ENCODE peak calls at places on chromosomes 11 and 22, in five cellular contexts. N is body of pancreas, Q is ovary, W is Peyer's patch, R is A549. U is an unnamed sample.

GRCh38 chr11:92867913-92868619 is 101.4 kb upstream of the MTNR1B start:
- DNase-seq in N (no peak), Q (no peak), W (no peak), R (no peak), U (no peak)

GRCh38 chr11:69541001-69541285 is 59.5 kb downstream of the LINC01488 start:
- DNase-seq in N (no peak), Q (no peak), W (no peak), R (no peak), U (no peak)

GRCh38 chr11:17743026-17743807 is 8.6 kb downstream of the KCNC1 start:
- DNase-seq in N (no peak), Q (peak; percentile 7), W (no peak), R (no peak), U (no peak)

GRCh38 chr11:24249921-24250320 is 246.9 kb upstream of the LUZP2 start:
- DNase-seq in N (no peak), Q (no peak), W (no peak), R (no peak), U (no peak)

GRCh38 chr11:48001438-48002021 is 21.2 kb downstream of the PTPRJ start:
- DNase-seq in N (no peak), Q (no peak), W (peak; percentile 68), R (peak; percentile 84), U (peak; percentile 93)

GRCh38 chr11:18277560-18278271 is 11.7 kb downstream of the SAA1 start:
- DNase-seq in N (no peak), Q (no peak), W (no peak), R (no peak), U (no peak)

GRCh38 chr11:94028436-94028835 is 7.3 kb downstream of the HEPHL1 start:
- DNase-seq in N (no peak), Q (no peak), W (no peak), R (peak; percentile 13), U (no peak)

GRCh38 chr11:21588754-21589153 is 604.1 kb upstream of the ANO5 start:
- DNase-seq in N (no peak), Q (no peak), W (no peak), R (no peak), U (no peak)

GRCh38 chr22:17337639-17338038 is 31.6 kb upstream of the CECR2 start:
- DNase-seq in N (no peak), Q (no peak), W (no peak), R (no peak), U (no peak)

GRCh38 chr22:36258750-36259619 is 6.1 kb downstream of the APOL1 start:
- DNase-seq in N (no peak), Q (peak; percentile 70), W (no peak), R (no peak), U (no peak)

GRCh38 chr11:64560139-64560771 is 30.8 kb upstream of the SLC22A12 start:
- DNase-seq in N (peak; percentile 5), Q (no peak), W (no peak), R (no peak), U (no peak)

GRCh38 chr11:9176136-9176535 is 84.7 kb upstream of the SCUBE2 start:
- DNase-seq in N (no peak), Q (no peak), W (no peak), R (no peak), U (no peak)

GRCh38 chr11:133953999-133954398 is 2.8 kb downstream of the IGSF9B start:
- DNase-seq in N (no peak), Q (no peak), W (no peak), R (no peak), U (no peak)

GRCh38 chr11:133955091-133955846 is 1.5 kb downstream of the IGSF9B start:
- DNase-seq in N (peak; percentile 33), Q (peak; percentile 49), W (no peak), R (no peak), U (peak; percentile 56)

GRCh38 chr11:133952199-133953190 is 4.3 kb downstream of the IGSF9B start:
- DNase-seq in N (no peak), Q (no peak), W (no peak), R (no peak), U (no peak)

GRCh38 chr11:133951484-133952198 is 5.1 kb downstream of the IGSF9B start:
- DNase-seq in N (no peak), Q (peak; percentile 45), W (no peak), R (no peak), U (no peak)

GRCh38 chr11:133953571-133953970 is 3.2 kb downstream of the IGSF9B start:
- DNase-seq in N (no peak), Q (no peak), W (no peak), R (no peak), U (no peak)
- H3K4me1 ChIP-seq in N (peaks cover 23% of the 10 kb centered on the region), Q (no peaks in the 10 kb centered on the region), W (peaks cover 16% of the 10 kb centered on the region), R (peaks cover 3% of the 10 kb centered on the region), U (peaks cover 47% of the 10 kb centered on the region)

GRCh38 chr22:20155330-20156041 is 4.6 kb upstream of the CCDC188 start:
- DNase-seq in N (peak; percentile 38), Q (no peak), W (no peak), R (no peak), U (no peak)
- H3K4me3 ChIP-seq in N (no peak overlapping the region), Q (no peak overlapping the region), W (no peak overlapping the region), R (no peak overlapping the region), U (no peak overlapping the region)

GRCh38 chr11:35583126-35583525 is 35.1 kb upstream of the FJX1 start:
- DNase-seq in N (no peak), Q (no peak), W (no peak), R (no peak), U (no peak)

GRCh38 chr11:35583843-35584242 is 34.4 kb upstream of the FJX1 start:
- DNase-seq in N (no peak), Q (no peak), W (no peak), R (no peak), U (no peak)

GRCh38 chr11:35582033-35582432 is 36.2 kb upstream of the FJX1 start:
- DNase-seq in N (no peak), Q (no peak), W (no peak), R (no peak), U (no peak)

GRCh38 chr11:35579557-35580396 is 38.5 kb upstream of the FJX1 start:
- DNase-seq in N (no peak), Q (no peak), W (no peak), R (peak; percentile 82), U (no peak)

GRCh38 chr11:35580397-35580781 is 37.9 kb upstream of the FJX1 start:
- DNase-seq in N (no peak), Q (no peak), W (no peak), R (no peak), U (no peak)
- H3K4me1 ChIP-seq in N (no peaks in the 10 kb centered on the region), Q (no peaks in the 10 kb centered on the region), W (no peaks in the 10 kb centered on the region), R (peaks cover 33% of the 10 kb centered on the region), U (no peaks in the 10 kb centered on the region)

GRCh38 chr11:62852523-62853188 is 13.3 kb upstream of the WDR74 start:
- DNase-seq in N (no peak), Q (no peak), W (no peak), R (no peak), U (no peak)
- H3K4me3 ChIP-seq in N (no peak overlapping the region), Q (no peak overlapping the region), W (no peak overlapping the region), R (peak overlapping the region; percentile 80), U (no peak overlapping the region)

U was measured in CD4-positive, alpha-beta memory T cell.